ENCODE peak calls at places on chromosomes 13 and 19, in four cellular contexts. One of them, this sample, is unnamed.

GRCh38 chr13:99320693-99321481 is 13.7 kb upstream of the GPR183 start:
- DNase-seq in WTC11: no peak
- DNase-seq in heart left ventricle: no peak
- DNase-seq in A549: peak
- DNase-seq in this sample: no peak

GRCh38 chr13:113880651-113881611 is 17.1 kb upstream of the GAS6 start:
- DNase-seq in WTC11: no peak
- DNase-seq in heart left ventricle: no peak
- DNase-seq in A549: no peak
- DNase-seq in this sample: peak

GRCh38 chr19:12867120-12868099 is 13.8 kb downstream of the DNASE2 start:
- DNase-seq in WTC11: peak
- DNase-seq in heart left ventricle: peak
- DNase-seq in A549: peak
- DNase-seq in this sample: peak

GRCh38 chr13:51834581-51835158 is 10.3 kb downstream of the TMEM272 start:
- DNase-seq in WTC11: no peak
- DNase-seq in heart left ventricle: no peak
- DNase-seq in A549: no peak
- DNase-seq in this sample: no peak

GRCh38 chr13:43473437-43473836 is 313.3 kb downstream of the ENOX1 start:
- DNase-seq in WTC11: no peak
- DNase-seq in heart left ventricle: no peak
- DNase-seq in A549: no peak
- DNase-seq in this sample: no peak

GRCh38 chr13:50128406-50129048 is 113.3 kb downstream of the KCNRG start:
- DNase-seq in WTC11: peak
- DNase-seq in heart left ventricle: no peak
- DNase-seq in A549: no peak
- DNase-seq in this sample: peak

GRCh38 chr13:91153372-91153771 is 194.1 kb upstream of the MIR17HG start:
- DNase-seq in WTC11: no peak
- DNase-seq in heart left ventricle: no peak
- DNase-seq in A549: no peak
- DNase-seq in this sample: no peak

GRCh38 chr13:111943229-111943795 is 123.6 kb upstream of the SOX1 start:
- DNase-seq in WTC11: no peak
- DNase-seq in heart left ventricle: no peak
- DNase-seq in A549: no peak
- DNase-seq in this sample: no peak

GRCh38 chr19:912181-913079 is 589 bp downstream of the R3HDM4 start:
- DNase-seq in WTC11: no peak
- DNase-seq in heart left ventricle: no peak
- DNase-seq in A549: no peak
- DNase-seq in this sample: peak

GRCh38 chr19:42272989-42273406 is 3.9 kb downstream of the CIC start:
- DNase-seq in WTC11: no peak
- DNase-seq in heart left ventricle: peak
- DNase-seq in A549: no peak
- DNase-seq in this sample: no peak

GRCh38 chr19:55165952-55166529 is 372 bp downstream of the DNAAF3 start:
- DNase-seq in WTC11: peak
- DNase-seq in heart left ventricle: peak
- DNase-seq in A549: peak
- DNase-seq in this sample: peak

GRCh38 chr19:45032421-45032820 is 6.4 kb upstream of the CLASRP start:
- DNase-seq in WTC11: no peak
- DNase-seq in heart left ventricle: no peak
- DNase-seq in A549: no peak
- DNase-seq in this sample: no peak

GRCh38 chr19:10780368-10780767 is 55.6 kb downstream of the TMED1 start:
- DNase-seq in WTC11: no peak
- DNase-seq in heart left ventricle: peak
- DNase-seq in A549: no peak
- DNase-seq in this sample: no peak

GRCh38 chr19:48991823-48992570 is 1.1 kb downstream of the GYS1 start:
- DNase-seq in WTC11: no peak
- DNase-seq in heart left ventricle: peak
- DNase-seq in A549: peak
- DNase-seq in this sample: no peak

GRCh38 chr13:29704648-29705047 is 109.2 kb upstream of the SLC7A1 start:
- DNase-seq in WTC11: no peak
- DNase-seq in heart left ventricle: peak
- DNase-seq in A549: no peak
- DNase-seq in this sample: no peak

GRCh38 chr13:112968380-112968909 is 569 bp upstream of the MCF2L start:
- DNase-seq in WTC11: no peak
- DNase-seq in heart left ventricle: peak
- DNase-seq in A549: no peak
- DNase-seq in this sample: peak

GRCh38 chr13:112828082-112828699 is 138.4 kb downstream of the ATP11A start:
- DNase-seq in WTC11: no peak
- DNase-seq in heart left ventricle: no peak
- DNase-seq in A549: no peak
- DNase-seq in this sample: no peak

GRCh38 chr19:45147835-45148676 is 12.7 kb downstream of the NKPD1 start:
- DNase-seq in WTC11: peak
- DNase-seq in heart left ventricle: no peak
- DNase-seq in A549: no peak
- DNase-seq in this sample: no peak

GRCh38 chr19:34350161-34350561 is 14.8 kb upstream of the GPI start:
- DNase-seq in WTC11: no peak
- DNase-seq in heart left ventricle: no peak
- DNase-seq in A549: no peak
- DNase-seq in this sample: peak

GRCh38 chr13:112587767-112588489 is at the start of gene TUBGCP3:
- DNase-seq in WTC11: peak
- DNase-seq in heart left ventricle: peak
- DNase-seq in A549: peak
- DNase-seq in this sample: peak

GRCh38 chr19:16327911-16328823 is 3.5 kb downstream of the KLF2 start:
- DNase-seq in WTC11: no peak
- DNase-seq in heart left ventricle: peak
- DNase-seq in A549: peak
- DNase-seq in this sample: peak

GRCh38 chr13:60001892-60002291 is 161.8 kb downstream of the DIAPH3 start:
- DNase-seq in WTC11: no peak
- DNase-seq in heart left ventricle: no peak
- DNase-seq in A549: no peak
- DNase-seq in this sample: no peak

GRCh38 chr13:49878682-49879081 is 57.5 kb downstream of the SPRYD7 start:
- DNase-seq in WTC11: no peak
- DNase-seq in heart left ventricle: no peak
- DNase-seq in A549: no peak
- DNase-seq in this sample: no peak

GRCh38 chr19:1283207-1283916 is 2.3 kb upstream of the EFNA2 start:
- DNase-seq in WTC11: no peak
- DNase-seq in heart left ventricle: no peak
- DNase-seq in A549: no peak
- DNase-seq in this sample: peak

GRCh38 chr13:73849292-73849691 is 284.9 kb downstream of the KLF12 start:
- DNase-seq in WTC11: peak
- DNase-seq in heart left ventricle: no peak
- DNase-seq in A549: peak
- DNase-seq in this sample: peak
- TF ChIP-seq CTCF in WTC11: peak
- TF ChIP-seq CTCF in heart left ventricle: peak
- TF ChIP-seq CTCF in A549: peak
- TF ChIP-seq CTCF in this sample: peak

GRCh38 chr13:24610956-24611355 is 69.3 kb upstream of the ATP12A start:
- DNase-seq in WTC11: no peak
- DNase-seq in heart left ventricle: no peak
- DNase-seq in A549: no peak
- DNase-seq in this sample: no peak
- TF ChIP-seq CTCF in WTC11: no peak
- TF ChIP-seq CTCF in heart left ventricle: no peak
- TF ChIP-seq CTCF in A549: no peak
- TF ChIP-seq CTCF in this sample: no peak

GRCh38 chr19:51339687-51340656 is 2.0 kb downstream of the VSIG10L start:
- DNase-seq in WTC11: peak
- DNase-seq in heart left ventricle: peak
- DNase-seq in A549: peak
- DNase-seq in this sample: peak
- TF ChIP-seq CTCF in WTC11: no peak
- TF ChIP-seq CTCF in heart left ventricle: no peak
- TF ChIP-seq CTCF in A549: peak
- TF ChIP-seq CTCF in this sample: peak

GRCh38 chr13:62747152-62747551 is 1331.5 kb upstream of the PCDH20 start:
- DNase-seq in WTC11: no peak
- DNase-seq in heart left ventricle: no peak
- DNase-seq in A549: no peak
- DNase-seq in this sample: no peak
- TF ChIP-seq CTCF in WTC11: no peak
- TF ChIP-seq CTCF in heart left ventricle: no peak
- TF ChIP-seq CTCF in A549: no peak
- TF ChIP-seq CTCF in this sample: no peak

GRCh38 chr13:27201661-27202060 is 30.1 kb upstream of the USP12 start:
- DNase-seq in WTC11: no peak
- DNase-seq in heart left ventricle: no peak
- DNase-seq in A549: no peak
- DNase-seq in this sample: no peak

GRCh38 chr13:27203186-27203585 is 31.6 kb upstream of the USP12 start:
- DNase-seq in WTC11: no peak
- DNase-seq in heart left ventricle: no peak
- DNase-seq in A549: no peak
- DNase-seq in this sample: no peak

GRCh38 chr13:27199691-27200090 is 28.1 kb upstream of the USP12 start:
- DNase-seq in WTC11: no peak
- DNase-seq in heart left ventricle: no peak
- DNase-seq in A549: no peak
- DNase-seq in this sample: no peak

GRCh38 chr13:27200413-27201066 is 28.9 kb upstream of the USP12 start:
- DNase-seq in WTC11: no peak
- DNase-seq in heart left ventricle: no peak
- DNase-seq in A549: no peak
- DNase-seq in this sample: peak

DNA sequence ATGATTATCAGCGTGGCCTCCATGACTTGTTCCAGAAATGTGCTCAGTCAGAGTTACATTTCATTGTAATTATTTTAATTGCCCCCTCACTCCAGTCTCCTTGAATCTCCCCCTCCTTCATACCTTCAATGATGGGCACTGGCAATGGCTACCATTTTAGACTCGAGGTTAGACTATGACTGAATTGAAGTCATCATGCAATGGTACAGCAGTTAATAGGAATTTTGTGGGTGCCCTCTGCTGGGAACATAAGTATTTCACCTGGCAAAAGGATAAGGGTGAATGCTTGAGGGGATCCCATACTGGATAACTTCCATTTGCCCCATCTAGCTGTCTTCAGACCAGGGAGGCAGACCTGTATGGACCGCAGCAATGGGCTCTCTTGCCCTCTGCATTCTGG is 32.2 kb upstream of the USP12 start:
- DNase-seq in WTC11: no peak
- DNase-seq in heart left ventricle: no peak
- DNase-seq in A549: peak
- DNase-seq in this sample: peak
- TF ChIP-seq CTCF in WTC11: no peak
- TF ChIP-seq CTCF in heart left ventricle: no peak
- TF ChIP-seq CTCF in A549: peak
- TF ChIP-seq CTCF in this sample: no peak

DNA sequence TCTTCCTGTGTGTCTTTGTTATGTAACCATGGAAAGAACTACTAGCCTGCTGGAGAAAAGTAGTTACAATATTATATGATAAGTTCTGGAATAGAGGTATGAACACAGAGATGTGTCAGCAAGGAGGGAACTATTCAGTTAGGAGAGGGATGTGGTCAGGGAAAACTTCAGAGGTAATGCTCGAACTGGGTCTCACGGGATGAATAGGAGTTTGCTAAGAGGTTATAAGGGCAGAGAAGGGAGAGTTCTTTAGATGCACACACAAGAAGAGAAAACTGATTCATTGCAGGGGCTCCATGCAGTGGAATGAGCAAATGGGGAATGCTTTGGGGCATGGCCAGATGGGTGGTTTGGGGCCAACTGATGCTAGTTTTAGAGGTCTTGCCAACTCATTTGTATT is 46.0 kb upstream of the SIAH3 start:
- DNase-seq in WTC11: no peak
- DNase-seq in heart left ventricle: no peak
- DNase-seq in A549: no peak
- DNase-seq in this sample: no peak
- TF ChIP-seq CTCF in WTC11: no peak
- TF ChIP-seq CTCF in heart left ventricle: no peak
- TF ChIP-seq CTCF in A549: no peak
- TF ChIP-seq CTCF in this sample: no peak

GRCh38 chr19:46521241-46521640 is 25.6 kb upstream of the PNMA8B start:
- DNase-seq in WTC11: no peak
- DNase-seq in heart left ventricle: no peak
- DNase-seq in A549: no peak
- DNase-seq in this sample: no peak
- TF ChIP-seq CTCF in WTC11: no peak
- TF ChIP-seq CTCF in heart left ventricle: no peak
- TF ChIP-seq CTCF in A549: no peak
- TF ChIP-seq CTCF in this sample: no peak

GRCh38 chr13:26878465-26878864 is 117.9 kb upstream of the GPR12 start:
- DNase-seq in WTC11: no peak
- DNase-seq in heart left ventricle: no peak
- DNase-seq in A549: no peak
- DNase-seq in this sample: no peak

GRCh38 chr13:26867451-26868067 is 107.0 kb upstream of the GPR12 start:
- DNase-seq in WTC11: peak
- DNase-seq in heart left ventricle: no peak
- DNase-seq in A549: peak
- DNase-seq in this sample: peak

GRCh38 chr13:26873174-26873698 is 112.7 kb upstream of the GPR12 start:
- DNase-seq in WTC11: no peak
- DNase-seq in heart left ventricle: no peak
- DNase-seq in A549: no peak
- DNase-seq in this sample: no peak

DNA sequence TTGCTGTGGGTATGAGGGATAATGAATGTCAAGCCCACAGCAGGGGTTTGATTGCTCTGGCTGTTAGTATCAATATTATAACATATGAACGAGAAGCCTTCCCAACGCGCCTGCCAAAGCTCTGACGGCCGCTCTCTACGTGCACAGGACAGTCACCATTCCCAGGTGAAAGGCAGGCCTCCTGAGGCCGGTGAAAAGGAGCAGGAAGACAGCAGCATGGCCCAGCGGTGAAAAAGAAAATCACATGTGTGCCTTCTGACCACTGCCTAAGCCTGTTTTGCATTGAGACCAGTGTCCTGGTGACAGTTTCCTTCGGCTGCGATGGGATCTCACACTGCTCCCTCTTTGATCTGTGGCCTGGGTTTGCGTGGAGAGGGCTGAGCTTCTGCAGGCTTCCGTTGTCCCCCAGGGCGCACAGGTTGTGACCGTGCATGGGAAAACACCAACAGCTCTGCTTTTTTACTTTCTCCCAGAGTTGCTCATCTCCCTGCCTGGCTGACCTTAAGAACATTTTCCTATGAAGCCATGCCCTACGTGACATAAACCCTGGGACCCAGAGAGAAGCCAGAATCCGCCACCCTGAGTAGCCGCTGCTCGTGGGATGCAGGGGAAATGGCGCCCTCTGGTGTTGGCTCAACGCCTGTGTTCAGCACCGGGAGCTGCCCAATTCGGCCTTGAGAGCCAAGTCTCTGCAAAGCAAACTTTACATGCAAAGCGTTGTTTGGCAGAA is 112.0 kb upstream of the GPR12 start:
- DNase-seq in WTC11: peak
- DNase-seq in heart left ventricle: peak
- DNase-seq in A549: peak
- DNase-seq in this sample: peak
- TF ChIP-seq CTCF in WTC11: peak
- TF ChIP-seq CTCF in heart left ventricle: peak
- TF ChIP-seq CTCF in A549: peak
- TF ChIP-seq CTCF in this sample: peak

This sample was measured in activated CD8-positive, alpha-beta T cell treated with anti-CD3 and anti-CD28 coated beads for 36 hours.